ENCODE peak calls at places on chromosome 17, in four cellular contexts. One of them, this sample, is unnamed.
A peak's percentile ranks its signal among the peaks of the same experiment; 100 is the strongest.

GRCh38 chr17:14156689-14157088 is 80.0 kb downstream of the CDRT15 start:
- DNase-seq in GM23248: peak; percentile 48
- DNase-seq in SK-N-SH: no peak
- DNase-seq in GM23338: no peak
- DNase-seq in this sample: no peak

GRCh38 chr17:47159315-47159714 is 29.8 kb downstream of the CDC27 start:
- DNase-seq in SK-N-SH: no peak
- DNase-seq in GM23248: no peak
- DNase-seq in GM23338: no peak
- DNase-seq in this sample: no peak

GRCh38 chr17:31387438-31387837 is 4.0 kb upstream of the RAB11FIP4 start:
- DNase-seq in SK-N-SH: no peak
- DNase-seq in GM23338: no peak
- DNase-seq in GM23248: no peak
- DNase-seq in this sample: no peak

GRCh38 chr17:43212641-43213490 is 1.2 kb downstream of the TMEM106A start:
- DNase-seq in GM23338: no peak
- DNase-seq in SK-N-SH: no peak
- DNase-seq in GM23248: peak; percentile 32
- DNase-seq in this sample: peak; percentile 55

GRCh38 chr17:82320140-82320840 is 2.9 kb upstream of the CD7 start:
- DNase-seq in SK-N-SH: peak; percentile 82
- DNase-seq in GM23248: no peak
- DNase-seq in GM23338: no peak
- DNase-seq in this sample: no peak

GRCh38 chr17:7989781-7990655 is 12.4 kb upstream of the GUCY2D start:
- DNase-seq in SK-N-SH: peak; percentile 93
- DNase-seq in GM23338: peak; percentile 95
- DNase-seq in GM23248: peak; percentile 75
- DNase-seq in this sample: peak; percentile 90

GRCh38 chr17:2980904-2981246 is 82.5 kb downstream of the OR1D5 start:
- DNase-seq in GM23338: no peak
- DNase-seq in GM23248: no peak
- DNase-seq in SK-N-SH: no peak
- DNase-seq in this sample: no peak

GRCh38 chr17:68600881-68601564 is at the start of gene FAM20A:
- DNase-seq in GM23338: peak; percentile 53
- DNase-seq in SK-N-SH: peak; percentile 68
- DNase-seq in GM23248: peak; percentile 69
- DNase-seq in this sample: no peak

GRCh38 chr17:67548693-67549092 is 169.0 kb upstream of the NOL11 start:
- DNase-seq in GM23248: no peak
- DNase-seq in GM23338: no peak
- DNase-seq in SK-N-SH: no peak
- DNase-seq in this sample: no peak

GRCh38 chr17:2778489-2778888 is 17.7 kb upstream of the RAP1GAP2 start:
- DNase-seq in GM23248: no peak
- DNase-seq in GM23338: no peak
- DNase-seq in SK-N-SH: no peak
- DNase-seq in this sample: no peak

GRCh38 chr17:44353656-44354331 is 8.7 kb downstream of the GRN start:
- DNase-seq in GM23248: peak; percentile 75
- DNase-seq in GM23338: peak; percentile 64
- DNase-seq in SK-N-SH: no peak
- DNase-seq in this sample: no peak

GRCh38 chr17:80940171-80941123 is 51.2 kb upstream of the CHMP6 start:
- DNase-seq in SK-N-SH: no peak
- DNase-seq in GM23248: no peak
- DNase-seq in GM23338: no peak
- DNase-seq in this sample: peak; percentile 62

GRCh38 chr17:36928450-36929125 is 8.7 kb upstream of the LHX1 start:
- DNase-seq in SK-N-SH: no peak
- DNase-seq in GM23248: no peak
- DNase-seq in GM23338: peak; percentile 66
- DNase-seq in this sample: peak; percentile 16

GRCh38 chr17:4859816-4860625 is 26.9 kb downstream of the MINK1 start:
- DNase-seq in GM23248: no peak
- DNase-seq in GM23338: peak; percentile 57
- DNase-seq in SK-N-SH: no peak
- DNase-seq in this sample: no peak

GRCh38 chr17:8149419-8150193 is 2.6 kb downstream of the PER1 start:
- DNase-seq in SK-N-SH: no peak
- DNase-seq in GM23248: no peak
- DNase-seq in GM23338: no peak
- DNase-seq in this sample: no peak

GRCh38 chr17:77140166-77140877 is 447 bp upstream of the SEC14L1 start:
- DNase-seq in SK-N-SH: peak; percentile 100
- DNase-seq in GM23248: peak; percentile 99
- DNase-seq in GM23338: peak; percentile 98
- DNase-seq in this sample: peak; percentile 100

GRCh38 chr17:49021768-49022103 is 24.6 kb downstream of the IGF2BP1 start:
- DNase-seq in GM23338: no peak
- DNase-seq in SK-N-SH: no peak
- DNase-seq in GM23248: no peak
- DNase-seq in this sample: no peak

GRCh38 chr17:27633312-27634025 is 2.5 kb downstream of the LGALS9 start:
- DNase-seq in SK-N-SH: no peak
- DNase-seq in GM23338: no peak
- DNase-seq in GM23248: no peak
- DNase-seq in this sample: no peak

GRCh38 chr17:1898332-1898731 is 68.5 kb downstream of the RPA1 start:
- DNase-seq in GM23248: no peak
- DNase-seq in GM23338: no peak
- DNase-seq in SK-N-SH: peak; percentile 78
- DNase-seq in this sample: no peak

GRCh38 chr17:13750783-13751484 is 149.2 kb upstream of the HS3ST3A1 start:
- DNase-seq in GM23338: peak; percentile 71
- DNase-seq in SK-N-SH: no peak
- DNase-seq in GM23248: no peak
- DNase-seq in this sample: no peak

GRCh38 chr17:34728771-34729310 is 149.5 kb downstream of the TMEM132E start:
- DNase-seq in GM23338: peak; percentile 58
- DNase-seq in GM23248: no peak
- DNase-seq in SK-N-SH: no peak
- DNase-seq in this sample: no peak

GRCh38 chr17:79809530-79810137 is 12.8 kb upstream of the CBX8 start:
- DNase-seq in SK-N-SH: peak; percentile 80
- DNase-seq in GM23338: peak; percentile 55
- DNase-seq in GM23248: no peak
- DNase-seq in this sample: no peak

GRCh38 chr17:50283246-50283645 is 9.0 kb downstream of the TMEM92 start:
- DNase-seq in GM23338: no peak
- DNase-seq in GM23248: no peak
- DNase-seq in SK-N-SH: no peak
- DNase-seq in this sample: no peak

GRCh38 chr17:74339537-74340195 is 13.6 kb downstream of the KIF19 start:
- DNase-seq in GM23338: no peak
- DNase-seq in SK-N-SH: no peak
- DNase-seq in GM23248: no peak
- DNase-seq in this sample: no peak

DNA sequence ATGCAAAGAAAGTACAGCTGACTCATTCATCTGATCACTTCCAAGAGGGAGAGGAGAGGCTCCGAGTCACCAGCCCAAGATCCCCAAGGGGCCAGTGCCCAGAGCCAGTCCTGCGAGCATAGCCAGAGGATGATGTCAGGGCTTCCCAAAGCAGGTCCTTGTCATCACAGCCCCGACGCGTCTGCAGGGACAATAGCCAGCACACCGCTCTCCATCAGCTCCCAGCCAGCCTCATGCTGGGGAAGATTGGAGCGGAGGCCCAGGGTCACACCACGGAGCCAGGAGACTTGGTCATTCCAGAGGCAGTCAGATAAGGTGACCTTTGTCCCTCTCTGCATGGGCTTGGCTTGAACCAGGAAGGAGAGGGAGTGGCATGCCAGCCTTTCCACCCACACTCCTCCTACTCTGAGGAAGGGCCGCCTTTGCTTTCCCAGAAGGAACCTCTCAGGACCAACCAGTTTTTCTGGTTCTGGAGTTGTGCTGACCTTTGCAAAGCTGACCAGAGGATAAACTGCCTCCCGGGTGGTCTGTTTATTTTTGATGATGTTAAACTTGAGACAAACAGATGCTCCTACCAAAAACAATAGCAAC is 58.3 kb upstream of the ARHGAP44 start:
- DNase-seq in GM23338: peak; percentile 68
- DNase-seq in SK-N-SH: no peak
- DNase-seq in GM23248: peak; percentile 84
- DNase-seq in this sample: no peak
- H3K27ac ChIP-seq in GM23338: no peak overlapping the region
- H3K27ac ChIP-seq in SK-N-SH: peak overlapping the region; percentile 36
- H3K27ac ChIP-seq in GM23248: no peak overlapping the region
- H3K27ac ChIP-seq in this sample: no peak overlapping the region

GRCh38 chr17:39225974-39226683 is 384 bp upstream of the STAC2 start:
- DNase-seq in SK-N-SH: peak; percentile 98
- DNase-seq in GM23338: peak; percentile 99
- DNase-seq in GM23248: peak; percentile 57
- DNase-seq in this sample: peak; percentile 53
- H3K4me2 ChIP-seq in SK-N-SH: peak overlapping the region; percentile 70
- H3K4me2 ChIP-seq in GM23338: peak overlapping the region; percentile 61
- H3K4me2 ChIP-seq in GM23248: peak overlapping the region; percentile 82
- H3K4me2 ChIP-seq in this sample: peak overlapping the region; percentile 56

GRCh38 chr17:58110012-58110411 is 26.8 kb downstream of the DYNLL2 start:
- DNase-seq in GM23248: no peak
- DNase-seq in SK-N-SH: no peak
- DNase-seq in GM23338: no peak
- DNase-seq in this sample: no peak

GRCh38 chr17:58111676-58112075 is 28.5 kb downstream of the DYNLL2 start:
- DNase-seq in GM23338: no peak
- DNase-seq in GM23248: no peak
- DNase-seq in SK-N-SH: no peak
- DNase-seq in this sample: no peak

GRCh38 chr17:58113947-58114346 is 30.7 kb downstream of the DYNLL2 start:
- DNase-seq in GM23338: no peak
- DNase-seq in SK-N-SH: no peak
- DNase-seq in GM23248: no peak
- DNase-seq in this sample: no peak

GRCh38 chr17:58109197-58109596 is 26.0 kb downstream of the DYNLL2 start:
- DNase-seq in SK-N-SH: no peak
- DNase-seq in GM23338: no peak
- DNase-seq in GM23248: no peak
- DNase-seq in this sample: no peak

DNA sequence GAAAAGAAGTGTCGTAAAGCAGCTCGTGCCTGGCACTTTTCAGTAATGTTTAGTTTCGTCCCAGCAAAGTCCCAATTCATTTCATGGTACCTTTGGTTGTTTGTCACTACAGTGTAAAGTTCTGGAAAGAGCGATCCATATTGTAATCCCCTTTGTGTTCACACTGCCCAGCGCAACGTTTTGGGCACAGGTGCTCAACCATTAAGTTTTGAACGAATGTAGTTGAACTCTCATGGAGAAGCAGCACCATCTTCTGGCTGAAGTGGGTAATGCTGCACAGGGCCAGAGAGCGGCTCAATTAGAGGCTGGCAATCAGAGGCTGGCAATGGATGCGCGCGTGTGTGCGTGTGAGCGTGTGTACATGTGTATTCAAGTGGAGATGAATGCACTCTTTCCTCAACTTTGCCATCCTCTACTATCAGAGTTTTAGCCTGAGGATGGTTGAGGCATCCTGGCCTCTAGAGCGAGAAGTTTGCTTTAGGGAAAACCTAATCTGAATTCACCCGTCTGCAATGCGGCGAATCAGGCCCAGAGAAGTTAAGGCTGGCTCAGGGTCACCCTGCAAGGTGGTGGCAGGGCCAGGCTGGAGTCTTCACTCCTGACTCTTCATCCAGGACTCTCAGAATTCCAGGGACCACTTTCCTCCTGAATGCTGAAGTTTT is 29.9 kb downstream of the DYNLL2 start:
- DNase-seq in GM23338: peak; percentile 85
- DNase-seq in GM23248: peak; percentile 73
- DNase-seq in SK-N-SH: peak; percentile 79
- DNase-seq in this sample: peak; percentile 73
- H3K9me2 ChIP-seq in GM23338: no peaks in the 10 kb centered on the region
- H3K9me2 ChIP-seq in GM23248: no peaks in the 10 kb centered on the region
- H3K9me2 ChIP-seq in SK-N-SH: no peaks in the 10 kb centered on the region
- H3K9me2 ChIP-seq in this sample: no peaks in the 10 kb centered on the region

DNA sequence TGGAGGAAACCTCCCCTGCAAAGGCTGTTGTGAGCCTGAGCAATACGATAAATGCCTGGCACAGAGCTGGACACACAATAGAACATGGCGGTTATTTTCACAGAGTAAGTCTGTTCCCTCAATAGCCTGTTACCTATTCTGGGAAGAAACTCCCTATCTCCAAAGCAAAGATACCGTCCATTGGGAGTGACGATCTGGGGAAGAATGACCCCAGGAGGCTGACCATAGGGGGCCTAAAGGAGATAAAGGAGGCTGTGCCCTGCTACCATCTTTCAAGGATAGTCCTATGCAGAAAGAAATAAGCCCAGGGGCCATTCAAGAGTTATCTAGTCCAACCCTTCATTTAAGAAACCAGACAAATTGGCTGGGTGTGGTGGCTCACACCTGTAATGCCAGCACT is 4.1 kb upstream of the AXIN2 start:
- DNase-seq in SK-N-SH: no peak
- DNase-seq in GM23338: no peak
- DNase-seq in GM23248: no peak
- DNase-seq in this sample: no peak
- H3K27ac ChIP-seq in SK-N-SH: no peak overlapping the region
- H3K27ac ChIP-seq in GM23338: no peak overlapping the region
- H3K27ac ChIP-seq in GM23248: no peak overlapping the region
- H3K27ac ChIP-seq in this sample: no peak overlapping the region